ENCODE peak calls at places on chromosomes 16 and 17, in six cellular contexts. R is B cell; E is BJ; Z is activated CD8-positive, alpha-beta T cell treated with anti-CD3 and anti-CD28 coated beads for 36 hours; U is natural killer cell; V is IMR-90. Q is an unnamed sample.

GRCh38 chr16:30446203-30446595 is 525 bp upstream of the SEPHS2 start:
- DNase-seq in R (no peak), E (no peak), Z (no peak), U (no peak), V (no peak), Q (no peak)

GRCh38 chr17:81427446-81428120 is 32.3 kb downstream of the BAHCC1 start:
- DNase-seq in R (peak), E (no peak), Z (no peak), U (no peak), V (no peak), Q (no peak)

GRCh38 chr17:16129441-16129840 is 85.9 kb downstream of the NCOR1 start:
- DNase-seq in R (no peak), E (no peak), Z (no peak), U (no peak), V (no peak), Q (no peak)

GRCh38 chr16:68473358-68474064 is 25.2 kb upstream of the SMPD3 start:
- DNase-seq in R (no peak), E (no peak), Z (no peak), U (no peak), V (no peak), Q (no peak)

GRCh38 chr16:58197314-58198012 is 443 bp downstream of the CSNK2A2 start:
- DNase-seq in R (peak), E (no peak), Z (peak), U (no peak), V (no peak), Q (no peak)

GRCh38 chr16:80123189-80123588 is 417.6 kb upstream of the DYNLRB2 start:
- DNase-seq in R (no peak), E (no peak), Z (no peak), U (no peak), V (no peak), Q (no peak)

GRCh38 chr17:33686171-33686570 is 393.1 kb upstream of the ASIC2 start:
- DNase-seq in R (peak), E (no peak), Z (peak), U (no peak), V (no peak), Q (peak)

GRCh38 chr16:693766-694165 is 3.6 kb upstream of the WDR24 start:
- DNase-seq in R (peak), E (no peak), Z (no peak), U (no peak), V (no peak), Q (no peak)

GRCh38 chr17:31548709-31549108 is 157.2 kb downstream of the RAB11FIP4 start:
- DNase-seq in R (no peak), E (no peak), Z (no peak), U (no peak), V (no peak), Q (no peak)

GRCh38 chr17:27276653-27277156 is 17.2 kb upstream of the WSB1 start:
- DNase-seq in R (no peak), E (no peak), Z (no peak), U (no peak), V (peak), Q (no peak)

GRCh38 chr17:35368086-35368824 is 5.2 kb downstream of the SLFN11 start:
- DNase-seq in R (peak), E (no peak), Z (peak), U (no peak), V (peak), Q (no peak)

GRCh38 chr16:70437582-70438324 is 1.1 kb downstream of the ST3GAL2 start:
- DNase-seq in R (no peak), E (no peak), Z (peak), U (no peak), V (peak), Q (no peak)

GRCh38 chr16:50266337-50267091 is at the start of gene ADCY7:
- DNase-seq in R (peak), E (no peak), Z (peak), U (peak), V (peak), Q (no peak)

GRCh38 chr17:56594528-56595418 is 1.3 kb downstream of the NOG start:
- DNase-seq in R (peak), E (no peak), Z (peak), U (no peak), V (peak), Q (no peak)

GRCh38 chr17:8803531-8804416 is 4.6 kb upstream of the MFSD6L start:
- DNase-seq in R (no peak), E (no peak), Z (peak), U (no peak), V (no peak), Q (no peak)

GRCh38 chr16:3099732-3100499 is 822 bp upstream of the ZSCAN10 start:
- DNase-seq in R (peak), E (no peak), Z (peak), U (peak), V (peak), Q (peak)

GRCh38 chr17:74549343-74549742 is 3.4 kb upstream of the CD300C start:
- DNase-seq in R (no peak), E (no peak), Z (no peak), U (no peak), V (no peak), Q (no peak)

GRCh38 chr16:74623214-74623842 is 16.4 kb upstream of the GLG1 start:
- DNase-seq in R (peak), E (no peak), Z (no peak), U (no peak), V (peak), Q (no peak)

GRCh38 chr16:66728117-66728787 is 23.2 kb downstream of the DYNC1LI2 start:
- DNase-seq in R (peak), E (no peak), Z (no peak), U (no peak), V (peak), Q (no peak)

GRCh38 chr17:69105907-69106730 is 35.6 kb downstream of the ABCA6 start:
- DNase-seq in R (no peak), E (no peak), Z (no peak), U (no peak), V (no peak), Q (no peak)

GRCh38 chr17:77045441-77046041 is 95.2 kb upstream of the SEC14L1 start:
- DNase-seq in R (no peak), E (no peak), Z (no peak), U (no peak), V (peak), Q (no peak)

GRCh38 chr17:77054926-77055325 is 85.8 kb upstream of the SEC14L1 start:
- DNase-seq in R (no peak), E (no peak), Z (no peak), U (no peak), V (no peak), Q (no peak)

GRCh38 chr17:77049440-77049839 is 91.3 kb upstream of the SEC14L1 start:
- DNase-seq in R (no peak), E (no peak), Z (no peak), U (no peak), V (no peak), Q (no peak)
- TF ChIP-seq CTCF in R (no peak), E (no peak), Z (no peak), U (no peak), V (no peak), Q (no peak)

GRCh38 chr16:35908942-35909341 is 2449.5 kb downstream of the TP53TG3F start:
- DNase-seq in R (no peak), E (no peak), Z (peak), U (no peak), V (no peak), Q (no peak)

GRCh38 chr16:35910409-35910808 is 2451.0 kb downstream of the TP53TG3F start:
- DNase-seq in R (no peak), E (no peak), Z (no peak), U (no peak), V (no peak), Q (no peak)

GRCh38 chr16:35908152-35908551 is 2448.7 kb downstream of the TP53TG3F start:
- DNase-seq in R (no peak), E (no peak), Z (no peak), U (no peak), V (no peak), Q (no peak)

GRCh38 chr16:35909351-35909954 is 2450.0 kb downstream of the TP53TG3F start:
- DNase-seq in R (no peak), E (no peak), Z (no peak), U (no peak), V (no peak), Q (no peak)

DNA sequence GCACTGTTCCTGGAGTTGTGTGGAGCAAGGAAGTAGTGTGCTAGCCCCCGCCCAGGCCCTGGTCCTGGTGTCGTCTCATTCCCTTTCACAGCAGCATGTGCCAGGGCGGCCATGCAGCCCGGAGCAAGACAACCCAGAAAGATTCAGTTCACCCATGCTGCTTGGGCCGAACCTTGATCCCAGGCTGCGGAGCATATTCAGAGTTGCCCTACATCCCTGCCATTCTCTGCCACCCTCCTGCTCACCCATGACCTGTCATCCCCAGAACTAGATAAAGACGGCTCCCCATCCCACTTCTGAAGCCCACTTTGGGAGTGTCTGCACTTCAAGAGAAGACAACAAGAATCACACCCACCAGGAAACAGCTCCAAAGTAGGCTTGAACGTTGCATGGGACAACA is 2452.5 kb downstream of the TP53TG3F start:
- DNase-seq in R (no peak), E (no peak), Z (no peak), U (no peak), V (no peak), Q (no peak)
- TF ChIP-seq CTCF in R (no peak), E (no peak), Z (no peak), U (no peak), V (no peak), Q (no peak)

GRCh38 chr17:19867094-19867653 is 562 bp downstream of the ULK2 start:
- DNase-seq in R (peak), E (no peak), Z (peak), U (peak), V (peak), Q (peak)

DNA sequence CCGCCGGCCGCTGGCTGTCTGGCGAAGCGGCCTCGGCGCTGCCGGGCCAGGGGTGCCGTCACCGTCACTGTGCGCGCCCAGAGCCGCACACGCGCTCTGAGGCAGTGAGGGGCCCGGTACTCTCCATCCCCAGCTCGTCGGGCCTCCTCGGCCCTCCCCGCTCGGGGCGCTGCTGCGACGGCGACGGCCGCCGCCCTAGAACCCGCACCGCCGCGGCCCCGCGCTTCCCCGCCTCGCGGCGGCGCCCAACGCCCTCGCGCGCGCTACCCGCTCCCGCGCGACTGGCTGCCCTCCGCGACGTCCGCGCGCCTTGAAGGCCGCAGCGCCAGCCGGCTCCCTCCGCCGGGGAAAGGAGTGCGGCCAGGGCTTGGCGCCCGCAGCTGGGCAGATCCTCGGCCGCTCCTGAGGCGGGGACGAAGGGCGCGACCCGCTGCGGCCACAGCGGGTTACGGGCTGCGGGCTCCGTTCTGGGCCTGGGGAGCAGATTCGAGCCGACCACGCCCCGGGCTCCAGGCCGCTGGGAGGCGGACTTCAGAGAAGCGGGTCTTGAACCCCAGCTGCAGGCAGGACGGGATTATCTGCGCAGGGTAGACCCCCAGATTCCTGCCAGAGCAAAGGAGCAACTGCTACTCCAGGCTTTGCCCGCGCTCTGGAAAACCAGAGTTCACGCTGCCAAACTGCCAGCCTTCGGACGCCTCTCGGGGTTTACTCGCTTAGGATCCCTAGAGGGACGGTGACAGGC is at the start of gene ULK2:
- DNase-seq in R (peak), E (no peak), Z (peak), U (no peak), V (peak), Q (peak)
- TF ChIP-seq CTCF in R (no peak), E (no peak), Z (no peak), U (no peak), V (peak), Q (peak)

GRCh38 chr17:50332196-50332595 is 13.7 kb upstream of the XYLT2 start:
- DNase-seq in R (no peak), E (no peak), Z (no peak), U (no peak), V (no peak), Q (no peak)
- TF ChIP-seq CTCF in R (no peak), E (no peak), Z (no peak), U (no peak), V (no peak), Q (no peak)

Q was measured in progenitor cell of endocrine pancreas.